ENCODE peak calls at places on chromosomes 2 and 18, in nine cellular contexts. S is mesothelial cell of epicardium; R is activated naive CD4-positive, alpha-beta T cell treated with anti-CD3 and anti-CD28 coated beads for 36 hours; I is MM.1S; T is EH; Q is endothelial cell of umbilical vein; L is HCT116; W is stimulated activated CD8-positive, alpha-beta memory T cell treated with anti-CD3 and anti-CD28 coated beads, Interleukin-7, amount 100 ng/mL, for 48 hours; V is Kasumi-1. F is an unnamed sample.

GRCh38 chr2:27408601-27409320 is 630 bp downstream of the PPM1G start:
- DNase-seq in V (peak), S (no peak), I (peak), W (no peak), L (no peak), T (peak), R (no peak), Q (peak), F (peak)

GRCh38 chr18:4748975-4749374 is 293.9 kb upstream of the DLGAP1 start:
- DNase-seq in V (no peak), I (no peak), R (no peak), S (no peak), L (no peak), W (no peak), Q (no peak), T (no peak), F (no peak)

GRCh38 chr2:111102216-111102615 is 18.5 kb upstream of the BCL2L11 start:
- DNase-seq in V (no peak), R (no peak), W (no peak), T (no peak), L (no peak), Q (no peak), I (no peak), S (no peak), F (no peak)

GRCh38 chr2:225742487-225742886 is 343.0 kb downstream of the NYAP2 start:
- DNase-seq in S (no peak), T (no peak), V (no peak), W (no peak), L (no peak), R (no peak), Q (no peak), I (no peak), F (no peak)

GRCh38 chr2:74242354-74243071 is 44.1 kb downstream of the MTHFD2 start:
- DNase-seq in W (no peak), R (no peak), V (no peak), Q (no peak), I (no peak), S (no peak), L (no peak), T (no peak), F (no peak)

GRCh38 chr2:205708231-205708631 is 25.9 kb downstream of the NRP2 start:
- DNase-seq in I (no peak), V (no peak), S (no peak), W (no peak), Q (peak), T (peak), R (no peak), L (no peak), F (no peak)

GRCh38 chr2:192151848-192152247 is 42.9 kb downstream of the TMEFF2 start:
- DNase-seq in W (no peak), T (peak), Q (no peak), S (no peak), I (no peak), L (no peak), V (peak), R (no peak), F (no peak)

GRCh38 chr2:42799881-42800280 is 7.5 kb upstream of the HAAO start:
- DNase-seq in L (no peak), T (no peak), S (no peak), R (no peak), I (no peak), V (no peak), Q (no peak), W (no peak), F (no peak)

GRCh38 chr2:162623888-162624287 is 214.7 kb downstream of the KCNH7 start:
- DNase-seq in R (no peak), V (no peak), T (no peak), L (no peak), I (no peak), Q (no peak), S (no peak), W (no peak), F (no peak)

GRCh38 chr2:120231974-120232635 is 8.9 kb upstream of the TMEM185B start:
- DNase-seq in Q (no peak), R (peak), L (no peak), W (peak), I (peak), V (no peak), T (no peak), S (no peak), F (no peak)

GRCh38 chr18:36672437-36673344 is 156.1 kb downstream of the TPGS2 start:
- DNase-seq in L (no peak), I (peak), T (peak), S (no peak), Q (no peak), V (peak), R (no peak), W (no peak), F (peak)

GRCh38 chr18:63155169-63155852 is 164.3 kb downstream of the BCL2 start:
- DNase-seq in S (peak), V (peak), Q (peak), I (peak), T (no peak), L (peak), R (peak), W (peak), F (peak)

GRCh38 chr2:213188971-213189899 is 37.8 kb upstream of the IKZF2 start:
- DNase-seq in L (no peak), Q (no peak), T (peak), V (no peak), R (no peak), S (peak), I (no peak), W (no peak), F (no peak)